ENCODE peak calls at places on chromosomes 11 and 22, in seven cellular contexts. O is fibroblast of the aortic adventitia, W is H1, Y is right atrium auricular region, L is fibroblast of mammary gland, G is GM13976, E is esophagus muscularis mucosa. F is an unnamed sample.

GRCh38 chr22:38348751-38349496 is 31.7 kb upstream of the CSNK1E start:
- DNase-seq in O (no peak), W (no peak), Y (peak), L (no peak), G (no peak), E (peak), F (peak)

GRCh38 chr11:3994030-3994640 is 100.5 kb upstream of the RRM1 start:
- DNase-seq in O (no peak), W (no peak), Y (no peak), L (peak), G (no peak), E (no peak), F (no peak)

GRCh38 chr11:58647141-58647699 is 24.8 kb downstream of the CNTF start:
- DNase-seq in O (no peak), W (no peak), Y (no peak), L (no peak), G (no peak), E (peak), F (peak)

GRCh38 chr11:66314561-66315497 is 2.0 kb downstream of the CD248 start:
- DNase-seq in O (no peak), W (no peak), Y (no peak), L (no peak), G (no peak), E (no peak), F (no peak)

GRCh38 chr11:94604496-94604895 is 37.3 kb downstream of the PIWIL4 start:
- DNase-seq in O (peak), W (no peak), Y (no peak), L (no peak), G (no peak), E (no peak), F (no peak)

GRCh38 chr11:123973816-123974215 is 3.8 kb downstream of the OR10S1 start:
- DNase-seq in O (peak), W (no peak), Y (no peak), L (peak), G (no peak), E (no peak), F (no peak)

GRCh38 chr11:44277097-44278090 is 32.5 kb downstream of the ALX4 start:
- DNase-seq in O (peak), W (no peak), Y (no peak), L (no peak), G (no peak), E (no peak), F (no peak)

GRCh38 chr11:105144887-105145286 is 5.3 kb upstream of the CARD18 start:
- DNase-seq in O (peak), W (no peak), Y (no peak), L (peak), G (no peak), E (no peak), F (no peak)

GRCh38 chr11:62922653-62923371 is 1.6 kb upstream of the CHRM1 start:
- DNase-seq in O (no peak), W (no peak), Y (no peak), L (peak), G (peak), E (no peak), F (no peak)

GRCh38 chr22:50012201-50013181 is at the start of gene IL17REL:
- DNase-seq in O (peak), W (no peak), Y (no peak), L (no peak), G (no peak), E (no peak), F (no peak)

GRCh38 chr11:69892237-69892985 is 73.2 kb upstream of the FGF3 start:
- DNase-seq in O (no peak), W (peak), Y (no peak), L (no peak), G (no peak), E (no peak), F (no peak)

GRCh38 chr11:12232819-12233601 is 122.6 kb downstream of the MICAL2 start:
- DNase-seq in O (peak), W (no peak), Y (no peak), L (peak), G (no peak), E (no peak), F (no peak)

GRCh38 chr11:79406376-79406775 is 34.5 kb downstream of the TENM4 start:
- DNase-seq in O (no peak), W (no peak), Y (no peak), L (no peak), G (peak), E (no peak), F (no peak)

GRCh38 chr11:79404325-79404724 is 36.5 kb downstream of the TENM4 start:
- DNase-seq in O (peak), W (no peak), Y (no peak), L (peak), G (no peak), E (no peak), F (no peak)

GRCh38 chr11:79400717-79401330 is 40.0 kb downstream of the TENM4 start:
- DNase-seq in O (peak), W (no peak), Y (no peak), L (peak), G (peak), E (no peak), F (no peak)

GRCh38 chr11:79402912-79403311 is 37.9 kb downstream of the TENM4 start:
- DNase-seq in O (no peak), W (no peak), Y (no peak), L (no peak), G (no peak), E (no peak), F (no peak)

DNA sequence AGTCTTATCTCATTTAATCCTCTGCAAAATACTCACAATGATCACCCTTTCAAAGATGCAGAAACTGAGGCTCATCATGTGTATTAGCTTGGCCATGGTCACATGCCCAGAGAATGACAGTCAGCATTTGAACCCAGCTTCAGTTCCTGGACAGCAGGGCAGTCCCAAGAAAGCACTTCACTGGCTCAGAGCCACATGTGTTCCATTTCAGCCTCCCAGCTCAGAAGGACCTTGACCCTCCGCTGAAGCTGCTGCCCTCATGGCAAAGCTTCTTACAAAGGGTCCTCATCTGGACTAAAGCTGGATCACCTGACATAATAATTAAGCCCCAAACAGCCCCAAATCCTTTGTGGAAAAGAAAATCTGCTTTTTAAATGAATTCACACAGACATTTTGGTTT is 37.0 kb downstream of the TENM4 start:
- DNase-seq in O (no peak), W (no peak), Y (no peak), L (no peak), G (no peak), E (no peak), F (no peak)
- TF ChIP-seq CTCF in O (no peak), W (no peak), Y (no peak), L (no peak), G (no peak), E (no peak), F (no peak)

DNA sequence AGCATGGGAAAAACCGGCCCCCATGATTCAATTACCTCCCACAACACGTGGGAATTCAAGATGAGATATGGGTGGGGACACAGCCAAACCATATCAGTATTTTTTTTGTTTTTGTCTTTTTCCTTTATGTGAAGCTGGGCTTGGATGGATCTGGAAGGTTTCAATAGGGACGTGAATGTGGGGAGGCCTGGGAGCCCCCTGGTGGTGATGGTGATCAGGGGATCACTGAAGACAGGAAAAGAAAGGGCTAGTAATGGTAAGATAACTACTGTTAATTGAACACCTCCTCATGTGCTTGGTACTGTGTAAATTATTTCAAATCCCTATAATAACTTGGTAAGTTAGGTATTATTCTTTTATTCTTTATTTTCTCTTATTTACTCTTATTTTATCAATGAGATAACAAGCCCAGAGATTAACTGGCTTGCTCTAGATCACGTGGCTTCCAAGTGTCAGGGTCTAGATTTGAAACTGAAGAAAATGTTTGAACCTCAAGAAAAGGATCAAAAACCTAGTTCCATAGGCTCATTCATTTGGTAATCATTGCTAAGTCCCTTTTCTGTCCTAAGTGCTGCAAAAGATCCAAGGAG is 364.2 kb downstream of the TENM4 start:
- DNase-seq in O (peak), W (no peak), Y (no peak), L (peak), G (no peak), E (no peak), F (no peak)
- TF ChIP-seq CTCF in O (peak), W (peak), Y (peak), L (peak), G (peak), E (peak), F (no peak)

DNA sequence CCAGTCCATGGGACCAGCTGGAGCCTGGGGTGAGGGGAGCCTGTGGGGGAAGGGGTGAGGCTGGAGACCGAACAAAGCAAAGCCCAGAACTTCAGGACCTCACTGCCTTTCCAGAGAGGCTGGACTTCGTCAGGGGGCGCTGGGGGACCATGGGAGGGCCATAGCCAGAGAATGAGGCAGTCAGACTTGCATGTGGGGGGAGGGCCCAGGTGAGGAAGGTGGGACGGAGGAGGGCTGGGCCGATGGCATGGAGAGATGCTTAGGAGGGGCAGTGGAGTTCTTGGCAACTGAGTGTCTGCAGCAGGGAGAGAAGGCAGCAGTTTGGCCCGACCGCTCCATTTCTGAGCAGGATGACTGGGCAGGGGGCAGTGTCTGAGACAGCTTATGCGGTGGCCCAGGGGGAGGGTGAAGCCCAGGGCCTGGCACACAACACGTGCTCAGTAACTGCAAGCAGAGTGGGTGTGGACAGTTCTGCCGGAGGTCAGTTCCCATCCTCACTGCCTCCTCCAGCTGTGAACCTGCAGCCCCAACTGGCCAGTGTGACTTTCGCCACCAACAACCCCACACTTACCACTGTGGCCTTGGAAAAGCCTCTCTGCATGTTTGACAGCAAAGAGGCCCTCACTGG is 796 bp downstream of the UPK3A start:
- DNase-seq in O (no peak), W (no peak), Y (no peak), L (no peak), G (no peak), E (no peak), F (no peak)
- TF ChIP-seq CTCF in O (no peak), W (peak), Y (no peak), L (no peak), G (no peak), E (no peak), F (no peak)

GRCh38 chr22:43743131-43743530 is 69.0 kb downstream of the EFCAB6 start:
- DNase-seq in O (no peak), W (peak), Y (no peak), L (no peak), G (no peak), E (no peak), F (no peak)
- TF ChIP-seq CTCF in O (no peak), W (peak), Y (no peak), L (no peak), G (no peak), E (no peak), F (no peak)

GRCh38 chr22:36510966-36511881 is 4.4 kb upstream of the FOXRED2 start:
- DNase-seq in O (peak), W (no peak), Y (no peak), L (peak), G (no peak), E (no peak), F (no peak)
- TF ChIP-seq CTCF in O (peak), W (peak), Y (peak), L (peak), G (peak), E (peak), F (no peak)

GRCh38 chr11:118572075-118572913 is at the start of gene ARCN1:
- DNase-seq in O (peak), W (peak), Y (peak), L (peak), G (peak), E (peak), F (peak)
- TF ChIP-seq CTCF in O (no peak), W (no peak), Y (no peak), L (no peak), G (peak), E (no peak), F (no peak)

DNA sequence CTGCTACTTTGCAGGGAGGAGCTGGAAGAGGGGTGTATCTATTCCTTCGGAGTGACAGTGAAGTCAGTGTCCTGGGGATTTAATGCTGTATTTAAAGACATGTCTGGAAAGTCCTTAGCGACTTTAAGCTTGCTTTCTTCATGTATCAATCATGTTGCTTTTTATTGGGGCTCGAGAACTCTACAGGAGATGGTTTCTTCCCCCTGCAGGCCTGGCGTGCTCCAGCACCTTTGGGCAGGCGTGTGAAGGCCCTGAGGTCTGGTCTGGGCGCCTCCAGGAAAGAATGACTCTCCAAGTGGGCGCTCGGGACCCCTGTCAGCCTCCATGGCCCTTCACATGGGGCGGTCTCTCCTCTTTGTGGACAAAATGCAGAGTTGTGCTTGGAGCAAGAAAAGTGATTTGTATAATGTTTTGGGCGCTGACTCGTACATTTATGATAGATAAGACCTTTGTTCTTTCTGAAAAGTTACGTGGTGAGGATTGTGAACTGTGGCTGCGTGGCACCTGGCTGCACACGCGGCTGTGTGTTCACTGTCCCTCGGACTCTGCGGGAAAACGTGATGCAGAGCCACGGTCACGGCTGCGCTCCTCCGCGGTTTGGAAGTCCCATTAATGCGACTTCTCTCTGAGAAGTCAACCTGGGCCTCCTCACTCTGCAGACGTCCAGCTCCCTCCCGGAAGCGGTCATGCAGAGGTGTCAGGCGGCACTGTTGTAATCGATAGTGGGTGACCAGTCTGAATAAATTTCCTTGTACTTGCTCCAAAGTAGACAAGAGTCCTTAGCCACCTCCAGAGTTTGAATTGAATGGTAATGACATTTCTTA is 282.5 kb downstream of the TBC1D22A start:
- DNase-seq in O (no peak), W (no peak), Y (no peak), L (no peak), G (no peak), E (no peak), F (no peak)
- TF ChIP-seq CTCF in O (no peak), W (no peak), Y (no peak), L (no peak), G (no peak), E (no peak), F (no peak)

GRCh38 chr11:61526229-61526628 is 17.7 kb downstream of the LRRC10B start:
- DNase-seq in O (no peak), W (no peak), Y (no peak), L (no peak), G (no peak), E (no peak), F (no peak)
- TF ChIP-seq CTCF in O (no peak), W (no peak), Y (no peak), L (no peak), G (no peak), E (no peak), F (no peak)